ENCODE peak calls at places on chromosomes 12 and 14, in ten cellular contexts. One of them, this sample, is unnamed.

GRCh38 chr12:131493068-131493826 is 217.6 kb upstream of the SFSWAP start:
- DNase-seq in fibroblast of villous mesenchyme: no peak
- DNase-seq in cardiac muscle cell: no peak
- DNase-seq in heart right ventricle: no peak
- DNase-seq in dorsolateral prefrontal cortex: no peak
- DNase-seq in pancreas: no peak
- DNase-seq in fibroblast of mammary gland: no peak
- DNase-seq in OCI-LY7: no peak
- DNase-seq in endodermal cell: peak; percentile 37
- DNase-seq in kidney: no peak
- DNase-seq in this sample: no peak

GRCh38 chr12:50121636-50122035 is 9.6 kb downstream of the COX14 start:
- DNase-seq in fibroblast of villous mesenchyme: no peak
- DNase-seq in cardiac muscle cell: no peak
- DNase-seq in heart right ventricle: no peak
- DNase-seq in dorsolateral prefrontal cortex: no peak
- DNase-seq in pancreas: no peak
- DNase-seq in fibroblast of mammary gland: no peak
- DNase-seq in OCI-LY7: no peak
- DNase-seq in endodermal cell: no peak
- DNase-seq in kidney: no peak
- DNase-seq in this sample: no peak

GRCh38 chr12:95815635-95816212 is 25.2 kb upstream of the NTN4 start:
- DNase-seq in fibroblast of villous mesenchyme: peak; percentile 46
- DNase-seq in cardiac muscle cell: no peak
- DNase-seq in heart right ventricle: no peak
- DNase-seq in dorsolateral prefrontal cortex: no peak
- DNase-seq in pancreas: no peak
- DNase-seq in fibroblast of mammary gland: peak; percentile 56
- DNase-seq in OCI-LY7: peak; percentile 27
- DNase-seq in endodermal cell: no peak
- DNase-seq in kidney: no peak
- DNase-seq in this sample: no peak

GRCh38 chr12:20368653-20369163 is 371 bp downstream of the PDE3A start:
- DNase-seq in fibroblast of villous mesenchyme: peak; percentile 51
- DNase-seq in cardiac muscle cell: peak; percentile 59
- DNase-seq in heart right ventricle: peak; percentile 31
- DNase-seq in dorsolateral prefrontal cortex: no peak
- DNase-seq in pancreas: peak; percentile 64
- DNase-seq in fibroblast of mammary gland: peak; percentile 40
- DNase-seq in OCI-LY7: no peak
- DNase-seq in endodermal cell: peak; percentile 87
- DNase-seq in kidney: peak; percentile 74
- DNase-seq in this sample: no peak

GRCh38 chr12:78194448-78194847 is 363.8 kb downstream of the NAV3 start:
- DNase-seq in fibroblast of villous mesenchyme: peak; percentile 88
- DNase-seq in cardiac muscle cell: no peak
- DNase-seq in heart right ventricle: no peak
- DNase-seq in dorsolateral prefrontal cortex: no peak
- DNase-seq in pancreas: no peak
- DNase-seq in fibroblast of mammary gland: peak; percentile 98
- DNase-seq in OCI-LY7: no peak
- DNase-seq in endodermal cell: no peak
- DNase-seq in kidney: no peak
- DNase-seq in this sample: no peak

GRCh38 chr14:76491172-76491930 is 115.4 kb downstream of the ESRRB start:
- DNase-seq in fibroblast of villous mesenchyme: no peak
- DNase-seq in cardiac muscle cell: no peak
- DNase-seq in heart right ventricle: no peak
- DNase-seq in dorsolateral prefrontal cortex: no peak
- DNase-seq in pancreas: no peak
- DNase-seq in fibroblast of mammary gland: no peak
- DNase-seq in OCI-LY7: no peak
- DNase-seq in endodermal cell: no peak
- DNase-seq in kidney: no peak
- DNase-seq in this sample: no peak

GRCh38 chr12:93609281-93610192 is 37.1 kb downstream of the SOCS2 start:
- DNase-seq in fibroblast of villous mesenchyme: peak; percentile 31
- DNase-seq in cardiac muscle cell: no peak
- DNase-seq in heart right ventricle: no peak
- DNase-seq in dorsolateral prefrontal cortex: no peak
- DNase-seq in pancreas: no peak
- DNase-seq in fibroblast of mammary gland: peak; percentile 43
- DNase-seq in OCI-LY7: no peak
- DNase-seq in endodermal cell: no peak
- DNase-seq in kidney: no peak
- DNase-seq in this sample: no peak

GRCh38 chr12:2248087-2248900 is 195.5 kb downstream of the CACNA1C start:
- DNase-seq in fibroblast of villous mesenchyme: peak; percentile 79
- DNase-seq in cardiac muscle cell: no peak
- DNase-seq in heart right ventricle: no peak
- DNase-seq in dorsolateral prefrontal cortex: no peak
- DNase-seq in pancreas: no peak
- DNase-seq in fibroblast of mammary gland: peak; percentile 33
- DNase-seq in OCI-LY7: no peak
- DNase-seq in endodermal cell: no peak
- DNase-seq in kidney: no peak
- DNase-seq in this sample: no peak

GRCh38 chr14:78840898-78841297 is 670.7 kb downstream of the NRXN3 start:
- DNase-seq in fibroblast of villous mesenchyme: no peak
- DNase-seq in cardiac muscle cell: no peak
- DNase-seq in heart right ventricle: no peak
- DNase-seq in dorsolateral prefrontal cortex: no peak
- DNase-seq in pancreas: no peak
- DNase-seq in fibroblast of mammary gland: no peak
- DNase-seq in OCI-LY7: no peak
- DNase-seq in endodermal cell: no peak
- DNase-seq in kidney: no peak
- DNase-seq in this sample: no peak

GRCh38 chr14:60867503-60868172 is 113.2 kb downstream of the TRMT5 start:
- DNase-seq in fibroblast of villous mesenchyme: no peak
- DNase-seq in cardiac muscle cell: no peak
- DNase-seq in heart right ventricle: no peak
- DNase-seq in dorsolateral prefrontal cortex: no peak
- DNase-seq in pancreas: no peak
- DNase-seq in fibroblast of mammary gland: no peak
- DNase-seq in OCI-LY7: no peak
- DNase-seq in endodermal cell: no peak
- DNase-seq in kidney: no peak
- DNase-seq in this sample: no peak

GRCh38 chr12:50825372-50825838 is 17.3 kb upstream of the TMPRSS12 start:
- DNase-seq in fibroblast of villous mesenchyme: peak; percentile 89
- DNase-seq in cardiac muscle cell: peak; percentile 52
- DNase-seq in heart right ventricle: no peak
- DNase-seq in dorsolateral prefrontal cortex: no peak
- DNase-seq in pancreas: no peak
- DNase-seq in fibroblast of mammary gland: peak; percentile 82
- DNase-seq in OCI-LY7: peak; percentile 76
- DNase-seq in endodermal cell: no peak
- DNase-seq in kidney: no peak
- DNase-seq in this sample: no peak

GRCh38 chr12:109462868-109463692 is 14.0 kb downstream of the KCTD10 start:
- DNase-seq in fibroblast of villous mesenchyme: peak; percentile 98
- DNase-seq in cardiac muscle cell: peak; percentile 87
- DNase-seq in heart right ventricle: peak; percentile 88
- DNase-seq in dorsolateral prefrontal cortex: no peak
- DNase-seq in pancreas: no peak
- DNase-seq in fibroblast of mammary gland: peak; percentile 97
- DNase-seq in OCI-LY7: no peak
- DNase-seq in endodermal cell: peak; percentile 81
- DNase-seq in kidney: peak; percentile 94
- DNase-seq in this sample: no peak
- TF ChIP-seq CTCF in fibroblast of villous mesenchyme: no peak
- TF ChIP-seq CTCF in cardiac muscle cell: no peak
- TF ChIP-seq CTCF in heart right ventricle: no peak
- TF ChIP-seq CTCF in dorsolateral prefrontal cortex: no peak
- TF ChIP-seq CTCF in pancreas: no peak
- TF ChIP-seq CTCF in fibroblast of mammary gland: no peak
- TF ChIP-seq CTCF in OCI-LY7: no peak
- TF ChIP-seq CTCF in endodermal cell: no peak
- TF ChIP-seq CTCF in kidney: no peak
- TF ChIP-seq CTCF in this sample: peak; percentile 27

GRCh38 chr14:74786916-74787315 is 23.8 kb downstream of the YLPM1 start:
- DNase-seq in fibroblast of villous mesenchyme: no peak
- DNase-seq in cardiac muscle cell: no peak
- DNase-seq in heart right ventricle: no peak
- DNase-seq in dorsolateral prefrontal cortex: no peak
- DNase-seq in pancreas: no peak
- DNase-seq in fibroblast of mammary gland: no peak
- DNase-seq in OCI-LY7: no peak
- DNase-seq in endodermal cell: no peak
- DNase-seq in kidney: no peak
- DNase-seq in this sample: no peak
- TF ChIP-seq CTCF in fibroblast of villous mesenchyme: no peak
- TF ChIP-seq CTCF in cardiac muscle cell: peak; percentile 10
- TF ChIP-seq CTCF in heart right ventricle: no peak
- TF ChIP-seq CTCF in dorsolateral prefrontal cortex: no peak
- TF ChIP-seq CTCF in pancreas: no peak
- TF ChIP-seq CTCF in fibroblast of mammary gland: no peak
- TF ChIP-seq CTCF in OCI-LY7: no peak
- TF ChIP-seq CTCF in endodermal cell: peak; percentile 36
- TF ChIP-seq CTCF in kidney: no peak
- TF ChIP-seq CTCF in this sample: peak; percentile 23

DNA sequence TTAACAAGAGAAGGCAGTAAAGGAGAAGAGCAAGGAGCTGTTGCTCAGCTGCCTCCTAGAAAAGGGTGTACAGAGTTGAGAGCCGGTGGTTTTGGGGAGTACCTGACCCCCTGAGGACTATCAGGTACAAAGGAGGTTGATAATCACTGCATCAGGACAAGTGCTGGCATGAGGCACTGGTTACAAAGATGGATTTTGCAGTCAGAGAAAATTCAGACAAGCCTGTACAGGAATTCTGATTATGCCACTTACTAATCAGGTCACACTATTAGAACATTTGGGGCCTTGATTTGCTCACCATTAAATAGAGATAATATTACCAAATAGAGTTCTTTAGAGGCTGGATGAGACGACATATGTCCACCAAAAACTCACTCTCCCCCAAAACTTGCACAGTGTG is 450.9 kb upstream of the TMPO start:
- DNase-seq in fibroblast of villous mesenchyme: no peak
- DNase-seq in cardiac muscle cell: no peak
- DNase-seq in heart right ventricle: no peak
- DNase-seq in dorsolateral prefrontal cortex: no peak
- DNase-seq in pancreas: no peak
- DNase-seq in fibroblast of mammary gland: no peak
- DNase-seq in OCI-LY7: no peak
- DNase-seq in endodermal cell: no peak
- DNase-seq in kidney: no peak
- DNase-seq in this sample: no peak
- TF ChIP-seq CTCF in fibroblast of villous mesenchyme: no peak
- TF ChIP-seq CTCF in cardiac muscle cell: no peak
- TF ChIP-seq CTCF in heart right ventricle: no peak
- TF ChIP-seq CTCF in dorsolateral prefrontal cortex: no peak
- TF ChIP-seq CTCF in pancreas: no peak
- TF ChIP-seq CTCF in fibroblast of mammary gland: no peak
- TF ChIP-seq CTCF in OCI-LY7: no peak
- TF ChIP-seq CTCF in endodermal cell: no peak
- TF ChIP-seq CTCF in kidney: no peak
- TF ChIP-seq CTCF in this sample: no peak

GRCh38 chr12:128587918-128588317 is 235.8 kb downstream of the SLC15A4 start:
- DNase-seq in fibroblast of villous mesenchyme: no peak
- DNase-seq in cardiac muscle cell: no peak
- DNase-seq in heart right ventricle: no peak
- DNase-seq in dorsolateral prefrontal cortex: no peak
- DNase-seq in pancreas: no peak
- DNase-seq in fibroblast of mammary gland: no peak
- DNase-seq in OCI-LY7: no peak
- DNase-seq in endodermal cell: no peak
- DNase-seq in kidney: no peak
- DNase-seq in this sample: no peak

GRCh38 chr12:128578045-128578444 is 245.7 kb downstream of the SLC15A4 start:
- DNase-seq in fibroblast of villous mesenchyme: no peak
- DNase-seq in cardiac muscle cell: no peak
- DNase-seq in heart right ventricle: no peak
- DNase-seq in dorsolateral prefrontal cortex: no peak
- DNase-seq in pancreas: no peak
- DNase-seq in fibroblast of mammary gland: no peak
- DNase-seq in OCI-LY7: no peak
- DNase-seq in endodermal cell: no peak
- DNase-seq in kidney: no peak
- DNase-seq in this sample: no peak

GRCh38 chr12:128586630-128587029 is 237.1 kb downstream of the SLC15A4 start:
- DNase-seq in fibroblast of villous mesenchyme: no peak
- DNase-seq in cardiac muscle cell: no peak
- DNase-seq in heart right ventricle: no peak
- DNase-seq in dorsolateral prefrontal cortex: no peak
- DNase-seq in pancreas: no peak
- DNase-seq in fibroblast of mammary gland: no peak
- DNase-seq in OCI-LY7: no peak
- DNase-seq in endodermal cell: peak; percentile 71
- DNase-seq in kidney: no peak
- DNase-seq in this sample: no peak

GRCh38 chr12:128583453-128583852 is 240.3 kb downstream of the SLC15A4 start:
- DNase-seq in fibroblast of villous mesenchyme: no peak
- DNase-seq in cardiac muscle cell: peak; percentile 2
- DNase-seq in heart right ventricle: no peak
- DNase-seq in dorsolateral prefrontal cortex: no peak
- DNase-seq in pancreas: no peak
- DNase-seq in fibroblast of mammary gland: no peak
- DNase-seq in OCI-LY7: no peak
- DNase-seq in endodermal cell: peak; percentile 88
- DNase-seq in kidney: no peak
- DNase-seq in this sample: no peak
- TF ChIP-seq CTCF in fibroblast of villous mesenchyme: no peak
- TF ChIP-seq CTCF in cardiac muscle cell: no peak
- TF ChIP-seq CTCF in heart right ventricle: no peak
- TF ChIP-seq CTCF in dorsolateral prefrontal cortex: no peak
- TF ChIP-seq CTCF in pancreas: no peak
- TF ChIP-seq CTCF in fibroblast of mammary gland: no peak
- TF ChIP-seq CTCF in OCI-LY7: peak; percentile 36
- TF ChIP-seq CTCF in endodermal cell: peak; percentile 76
- TF ChIP-seq CTCF in kidney: no peak
- TF ChIP-seq CTCF in this sample: no peak

DNA sequence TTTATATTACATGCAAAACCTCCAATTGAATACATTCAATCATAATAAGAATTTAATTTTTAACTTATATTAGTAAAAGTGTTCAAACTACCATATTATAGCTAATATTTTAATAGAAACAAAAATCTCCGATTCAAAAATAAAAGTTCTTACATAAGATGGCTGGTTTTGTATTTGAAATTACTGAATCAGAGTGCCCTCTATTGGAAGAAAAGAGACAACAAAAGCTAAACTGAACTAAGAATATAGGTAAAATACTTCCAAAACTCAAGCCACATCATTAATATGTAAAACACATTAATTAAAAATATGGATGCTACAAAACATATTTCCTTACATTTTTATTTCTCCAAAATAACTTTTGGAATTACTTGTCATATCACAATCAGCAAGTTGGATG is 120.3 kb downstream of the GARIN6 start:
- DNase-seq in fibroblast of villous mesenchyme: peak; percentile 12
- DNase-seq in cardiac muscle cell: peak; percentile 16
- DNase-seq in heart right ventricle: no peak
- DNase-seq in dorsolateral prefrontal cortex: no peak
- DNase-seq in pancreas: no peak
- DNase-seq in fibroblast of mammary gland: peak; percentile 40
- DNase-seq in OCI-LY7: peak; percentile 59
- DNase-seq in endodermal cell: no peak
- DNase-seq in kidney: no peak
- DNase-seq in this sample: no peak
- TF ChIP-seq CTCF in fibroblast of villous mesenchyme: peak; percentile 33
- TF ChIP-seq CTCF in cardiac muscle cell: peak; percentile 52
- TF ChIP-seq CTCF in heart right ventricle: peak; percentile 48
- TF ChIP-seq CTCF in dorsolateral prefrontal cortex: peak; percentile 75
- TF ChIP-seq CTCF in pancreas: no peak
- TF ChIP-seq CTCF in fibroblast of mammary gland: peak; percentile 51
- TF ChIP-seq CTCF in OCI-LY7: peak; percentile 89
- TF ChIP-seq CTCF in endodermal cell: peak; percentile 80
- TF ChIP-seq CTCF in kidney: peak; percentile 22
- TF ChIP-seq CTCF in this sample: peak; percentile 86

GRCh38 chr12:3303410-3304136 is 187.4 kb upstream of the PRMT8 start:
- DNase-seq in fibroblast of villous mesenchyme: no peak
- DNase-seq in cardiac muscle cell: peak; percentile 73
- DNase-seq in heart right ventricle: no peak
- DNase-seq in dorsolateral prefrontal cortex: peak; percentile 46
- DNase-seq in pancreas: no peak
- DNase-seq in fibroblast of mammary gland: no peak
- DNase-seq in OCI-LY7: no peak
- DNase-seq in endodermal cell: peak; percentile 90
- DNase-seq in kidney: no peak
- DNase-seq in this sample: no peak
- TF ChIP-seq CTCF in fibroblast of villous mesenchyme: no peak
- TF ChIP-seq CTCF in cardiac muscle cell: no peak
- TF ChIP-seq CTCF in heart right ventricle: no peak
- TF ChIP-seq CTCF in dorsolateral prefrontal cortex: peak; percentile 20
- TF ChIP-seq CTCF in pancreas: no peak
- TF ChIP-seq CTCF in fibroblast of mammary gland: no peak
- TF ChIP-seq CTCF in OCI-LY7: no peak
- TF ChIP-seq CTCF in endodermal cell: peak; percentile 79
- TF ChIP-seq CTCF in kidney: no peak
- TF ChIP-seq CTCF in this sample: no peak

This sample was measured in chondrocyte.